ENCODE peak calls at places on chromosomes 7 and 10, in ten cellular contexts. S, C, U, I, M, L, W, B, A and R are unnamed samples.

GRCh38 chr10:24951201-24952145 is 933 bp downstream of the PRTFDC1 start:
- DNase-seq in S (no peak), C (no peak), U (no peak), I (no peak), M (no peak), L (no peak), W (no peak), B (no peak), A (no peak), R (peak; percentile 69)

GRCh38 chr7:7438851-7439250 is 96.8 kb downstream of the COL28A1 start:
- DNase-seq in S (peak; percentile 95), C (no peak), U (peak; percentile 99), I (no peak), M (peak; percentile 7), L (peak; percentile 100), W (peak; percentile 77), B (no peak), A (peak; percentile 87), R (no peak)

GRCh38 chr10:125911145-125911544 is 14.8 kb downstream of the FANK1 start:
- DNase-seq in S (no peak), C (no peak), U (no peak), I (no peak), M (no peak), L (no peak), W (no peak), B (no peak), A (no peak), R (no peak)

GRCh38 chr7:99184468-99185225 is 23.3 kb downstream of the KPNA7 start:
- DNase-seq in S (no peak), C (no peak), U (no peak), I (no peak), M (no peak), L (no peak), W (no peak), B (no peak), A (no peak), R (no peak)

GRCh38 chr10:71092812-71093391 is 119.5 kb upstream of the UNC5B start:
- DNase-seq in S (no peak), C (no peak), U (no peak), I (no peak), M (peak; percentile 50), L (no peak), W (no peak), B (peak; percentile 42), A (no peak), R (no peak)

GRCh38 chr7:24504040-24504439 is 69.2 kb upstream of the PALS2 start:
- DNase-seq in S (no peak), C (no peak), U (no peak), I (no peak), M (no peak), L (no peak), W (no peak), B (no peak), A (no peak), R (no peak)

GRCh38 chr7:67343566-67343965 is 346.9 kb downstream of the TYW1 start:
- DNase-seq in S (no peak), C (no peak), U (no peak), I (no peak), M (no peak), L (no peak), W (no peak), B (peak; percentile 70), A (no peak), R (no peak)

GRCh38 chr7:45584261-45585210 is 10.4 kb downstream of the ADCY1 start:
- DNase-seq in S (no peak), C (no peak), U (no peak), I (peak; percentile 59), M (no peak), L (no peak), W (no peak), B (no peak), A (no peak), R (no peak)

GRCh38 chr7:135512135-135512887 is 2.4 kb upstream of the CNOT4 start:
- DNase-seq in S (peak; percentile 39), C (no peak), U (no peak), I (no peak), M (peak; percentile 80), L (peak; percentile 80), W (no peak), B (no peak), A (peak; percentile 78), R (no peak)

GRCh38 chr7:142328006-142328405 is 70.1 kb upstream of the PRSS58 start:
- DNase-seq in S (no peak), C (no peak), U (no peak), I (no peak), M (no peak), L (no peak), W (no peak), B (no peak), A (no peak), R (no peak)

GRCh38 chr10:62014510-62014909 is 113.0 kb downstream of the ARID5B start:
- DNase-seq in S (no peak), C (no peak), U (no peak), I (no peak), M (no peak), L (no peak), W (no peak), B (no peak), A (no peak), R (no peak)

GRCh38 chr7:21903074-21903786 is 42.5 kb downstream of the CDCA7L start:
- DNase-seq in S (no peak), C (no peak), U (peak; percentile 23), I (no peak), M (no peak), L (no peak), W (no peak), B (no peak), A (no peak), R (no peak)

GRCh38 chr10:102814873-102815661 is 22.1 kb downstream of the CYP17A1 start:
- DNase-seq in S (peak; percentile 60), C (no peak), U (no peak), I (peak; percentile 97), M (peak; percentile 14), L (peak; percentile 68), W (no peak), B (peak; percentile 87), A (no peak), R (no peak)

GRCh38 chr10:114228156-114228555 is 10.9 kb upstream of the VWA2 start:
- DNase-seq in S (no peak), C (no peak), U (no peak), I (no peak), M (no peak), L (no peak), W (no peak), B (no peak), A (no peak), R (no peak)

GRCh38 chr7:38034062-38034907 is 113.8 kb downstream of the EPDR1 start:
- DNase-seq in S (peak; percentile 4), C (no peak), U (no peak), I (no peak), M (no peak), L (no peak), W (no peak), B (no peak), A (no peak), R (no peak)